ENCODE peak calls at places on chromosomes 12 and 14, in five cellular contexts. One of them, this sample, is unnamed.
A peak's percentile ranks its signal among the peaks of the same experiment; 100 is the strongest.

GRCh38 chr12:106682594-106683234 is 91.8 kb upstream of the RIC8B start:
- DNase-seq in transverse colon: no peak
- DNase-seq in AG04450: no peak
- DNase-seq in mesothelial cell of epicardium: no peak
- DNase-seq in DND-41: no peak
- DNase-seq in this sample: no peak

GRCh38 chr12:2963760-2964292 is 4.6 kb downstream of the TEAD4 start:
- DNase-seq in transverse colon: no peak
- DNase-seq in AG04450: no peak
- DNase-seq in mesothelial cell of epicardium: no peak
- DNase-seq in DND-41: no peak
- DNase-seq in this sample: no peak

GRCh38 chr12:110165540-110166159 is 41.5 kb downstream of the IFT81 start:
- DNase-seq in transverse colon: no peak
- DNase-seq in AG04450: no peak
- DNase-seq in mesothelial cell of epicardium: no peak
- DNase-seq in DND-41: no peak
- DNase-seq in this sample: no peak

GRCh38 chr12:63154560-63154959 is 3.6 kb upstream of the AVPR1A start:
- DNase-seq in transverse colon: no peak
- DNase-seq in AG04450: no peak
- DNase-seq in mesothelial cell of epicardium: no peak
- DNase-seq in DND-41: no peak
- DNase-seq in this sample: no peak

GRCh38 chr14:103896578-103896977 is 31.7 kb upstream of the TDRD9 start:
- DNase-seq in transverse colon: no peak
- DNase-seq in AG04450: no peak
- DNase-seq in mesothelial cell of epicardium: no peak
- DNase-seq in DND-41: no peak
- DNase-seq in this sample: no peak

GRCh38 chr14:75307700-75308379 is 29.2 kb downstream of the FOS start:
- DNase-seq in transverse colon: peak; percentile 92
- DNase-seq in AG04450: no peak
- DNase-seq in mesothelial cell of epicardium: peak; percentile 90
- DNase-seq in DND-41: peak; percentile 74
- DNase-seq in this sample: peak; percentile 82

GRCh38 chr12:55699471-55700055 is 8.1 kb downstream of the ITGA7 start:
- DNase-seq in transverse colon: peak; percentile 1
- DNase-seq in AG04450: no peak
- DNase-seq in mesothelial cell of epicardium: no peak
- DNase-seq in DND-41: no peak
- DNase-seq in this sample: no peak

GRCh38 chr12:4225571-4225970 is 48.0 kb upstream of the CCND2 start:
- DNase-seq in transverse colon: no peak
- DNase-seq in AG04450: no peak
- DNase-seq in mesothelial cell of epicardium: no peak
- DNase-seq in DND-41: no peak
- DNase-seq in this sample: no peak

GRCh38 chr14:101839236-101839635 is 77.7 kb downstream of the PPP2R5C start:
- DNase-seq in transverse colon: peak; percentile 39
- DNase-seq in AG04450: no peak
- DNase-seq in mesothelial cell of epicardium: no peak
- DNase-seq in DND-41: peak; percentile 66
- DNase-seq in this sample: peak; percentile 77

GRCh38 chr12:108576660-108577234 is 14.4 kb downstream of the ISCU start:
- DNase-seq in transverse colon: peak; percentile 5
- DNase-seq in AG04450: no peak
- DNase-seq in mesothelial cell of epicardium: no peak
- DNase-seq in DND-41: no peak
- DNase-seq in this sample: no peak

GRCh38 chr12:108578264-108578663 is 15.9 kb downstream of the ISCU start:
- DNase-seq in transverse colon: no peak
- DNase-seq in AG04450: no peak
- DNase-seq in mesothelial cell of epicardium: no peak
- DNase-seq in DND-41: no peak
- DNase-seq in this sample: no peak

GRCh38 chr12:108580531-108580930 is 17.4 kb downstream of the TMEM119 start:
- DNase-seq in transverse colon: no peak
- DNase-seq in AG04450: no peak
- DNase-seq in mesothelial cell of epicardium: no peak
- DNase-seq in DND-41: no peak
- DNase-seq in this sample: no peak

GRCh38 chr12:108577458-108577857 is 15.1 kb downstream of the ISCU start:
- DNase-seq in transverse colon: no peak
- DNase-seq in AG04450: no peak
- DNase-seq in mesothelial cell of epicardium: no peak
- DNase-seq in DND-41: no peak
- DNase-seq in this sample: no peak

GRCh38 chr12:108578813-108579212 is 16.4 kb downstream of the ISCU start:
- DNase-seq in transverse colon: no peak
- DNase-seq in AG04450: no peak
- DNase-seq in mesothelial cell of epicardium: no peak
- DNase-seq in DND-41: no peak
- DNase-seq in this sample: no peak
- TF ChIP-seq CTCF in transverse colon: no peak
- TF ChIP-seq CTCF in AG04450: no peak
- TF ChIP-seq CTCF in mesothelial cell of epicardium: no peak
- TF ChIP-seq CTCF in DND-41: no peak
- TF ChIP-seq CTCF in this sample: no peak

GRCh38 chr12:69473229-69473628 is 3.0 kb downstream of the FRS2 start:
- DNase-seq in transverse colon: no peak
- DNase-seq in AG04450: no peak
- DNase-seq in mesothelial cell of epicardium: no peak
- DNase-seq in DND-41: no peak
- DNase-seq in this sample: no peak

GRCh38 chr12:69469854-69470188 is 367 bp upstream of the FRS2 start:
- DNase-seq in transverse colon: no peak
- DNase-seq in AG04450: no peak
- DNase-seq in mesothelial cell of epicardium: no peak
- DNase-seq in DND-41: no peak
- DNase-seq in this sample: no peak

GRCh38 chr12:69471667-69472385 is 1.6 kb downstream of the FRS2 start:
- DNase-seq in transverse colon: no peak
- DNase-seq in AG04450: no peak
- DNase-seq in mesothelial cell of epicardium: no peak
- DNase-seq in DND-41: no peak
- DNase-seq in this sample: no peak

GRCh38 chr12:69468237-69469026 is 1.8 kb upstream of the FRS2 start:
- DNase-seq in transverse colon: no peak
- DNase-seq in AG04450: no peak
- DNase-seq in mesothelial cell of epicardium: no peak
- DNase-seq in DND-41: no peak
- DNase-seq in this sample: peak; percentile 11

DNA sequence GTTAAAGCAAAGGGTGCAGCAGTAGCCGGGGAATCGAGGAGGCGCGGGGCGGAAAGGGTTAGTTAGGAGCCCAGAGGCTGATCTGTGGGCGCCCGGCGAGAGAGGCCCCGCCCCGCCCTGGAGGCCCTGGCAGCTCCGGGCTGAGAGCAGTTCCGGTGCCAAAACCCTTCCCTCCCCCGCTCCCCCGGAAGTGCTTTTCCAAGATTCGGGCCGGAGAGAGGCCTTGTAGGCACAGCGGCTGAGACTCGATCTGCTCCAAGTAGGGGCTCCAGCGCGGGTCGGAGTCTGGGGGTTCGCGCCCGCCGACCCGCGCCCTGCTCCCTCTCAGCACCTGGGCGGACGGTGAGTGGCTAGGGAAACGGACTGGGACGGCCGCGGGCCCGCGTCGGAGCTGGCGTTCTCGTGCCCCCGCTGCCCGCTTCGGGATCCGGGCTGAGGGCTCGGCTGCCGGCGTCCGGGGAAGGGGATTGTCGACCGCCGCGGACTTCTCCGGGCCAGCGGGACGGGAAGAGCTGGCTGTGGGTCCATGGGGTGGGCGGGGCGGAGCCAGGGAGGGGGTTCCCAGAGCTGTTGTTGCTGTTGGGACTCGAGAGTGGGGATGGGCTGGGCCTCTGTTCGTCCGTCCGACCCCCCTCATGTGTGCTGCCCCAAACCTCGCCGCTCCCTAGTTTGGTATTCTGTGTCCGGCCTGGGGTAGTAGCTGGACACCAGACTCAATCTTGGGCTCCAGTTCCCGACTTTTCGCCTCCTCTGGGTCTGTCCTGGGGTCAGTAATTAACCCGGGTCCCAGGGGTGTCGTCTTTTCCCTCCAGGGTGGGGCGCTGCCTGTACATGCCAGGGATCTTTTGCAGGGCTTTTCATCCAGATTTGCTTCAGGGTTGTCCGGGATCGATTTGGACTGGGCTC is at the start of gene FRS2:
- DNase-seq in transverse colon: peak; percentile 93
- DNase-seq in AG04450: peak; percentile 71
- DNase-seq in mesothelial cell of epicardium: peak; percentile 90
- DNase-seq in DND-41: peak; percentile 93
- DNase-seq in this sample: peak; percentile 93
- TF ChIP-seq CTCF in transverse colon: peak; percentile 17
- TF ChIP-seq CTCF in AG04450: peak; percentile 48
- TF ChIP-seq CTCF in mesothelial cell of epicardium: no peak
- TF ChIP-seq CTCF in DND-41: peak; percentile 55
- TF ChIP-seq CTCF in this sample: no peak

GRCh38 chr14:87934185-87934584 is 58.8 kb downstream of the GALC start:
- DNase-seq in transverse colon: no peak
- DNase-seq in AG04450: no peak
- DNase-seq in mesothelial cell of epicardium: no peak
- DNase-seq in DND-41: no peak
- DNase-seq in this sample: no peak
- TF ChIP-seq CTCF in transverse colon: no peak
- TF ChIP-seq CTCF in AG04450: no peak
- TF ChIP-seq CTCF in mesothelial cell of epicardium: no peak
- TF ChIP-seq CTCF in DND-41: no peak
- TF ChIP-seq CTCF in this sample: no peak

DNA sequence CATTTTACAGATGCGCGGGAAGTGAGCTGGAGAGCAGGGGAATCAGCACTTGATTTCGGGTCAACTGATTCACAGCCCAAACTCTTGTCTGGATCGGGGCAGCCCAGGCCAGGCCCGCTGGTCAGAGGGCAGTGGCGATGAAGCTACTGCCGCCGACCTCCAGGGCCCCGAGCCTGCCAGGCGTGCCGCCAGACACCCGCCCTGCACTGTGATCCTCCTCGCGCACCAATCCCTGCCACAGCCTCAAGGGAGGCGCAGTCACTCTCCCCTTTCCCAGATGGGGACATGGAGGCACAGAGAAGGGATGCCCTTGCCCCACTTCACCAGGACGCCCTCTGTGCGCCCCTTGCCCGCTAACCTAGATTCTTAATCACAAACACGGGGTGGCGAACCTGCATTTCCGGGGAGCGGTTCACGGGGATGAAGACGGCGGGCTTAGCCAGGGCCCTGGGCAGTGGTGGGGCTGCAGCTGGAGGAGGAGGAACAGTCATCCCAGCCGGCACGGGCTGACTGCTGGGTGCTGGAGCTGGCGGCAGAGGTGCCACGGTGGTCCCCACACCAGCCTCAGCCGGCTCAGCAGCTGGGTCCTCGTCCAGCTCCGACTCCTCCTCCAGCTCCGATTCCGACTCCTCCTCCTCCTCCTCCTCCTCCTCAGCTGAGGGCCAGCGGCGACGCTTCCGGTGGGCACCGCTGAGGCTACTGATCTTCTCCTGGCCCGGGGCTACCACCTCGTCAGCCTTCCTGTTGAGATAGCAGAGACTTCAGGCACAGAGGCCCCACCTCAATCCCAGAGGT is 8.6 kb downstream of the DHX37 start:
- DNase-seq in transverse colon: no peak
- DNase-seq in AG04450: no peak
- DNase-seq in mesothelial cell of epicardium: no peak
- DNase-seq in DND-41: no peak
- DNase-seq in this sample: no peak
- TF ChIP-seq CTCF in transverse colon: no peak
- TF ChIP-seq CTCF in AG04450: no peak
- TF ChIP-seq CTCF in mesothelial cell of epicardium: no peak
- TF ChIP-seq CTCF in DND-41: no peak
- TF ChIP-seq CTCF in this sample: no peak

DNA sequence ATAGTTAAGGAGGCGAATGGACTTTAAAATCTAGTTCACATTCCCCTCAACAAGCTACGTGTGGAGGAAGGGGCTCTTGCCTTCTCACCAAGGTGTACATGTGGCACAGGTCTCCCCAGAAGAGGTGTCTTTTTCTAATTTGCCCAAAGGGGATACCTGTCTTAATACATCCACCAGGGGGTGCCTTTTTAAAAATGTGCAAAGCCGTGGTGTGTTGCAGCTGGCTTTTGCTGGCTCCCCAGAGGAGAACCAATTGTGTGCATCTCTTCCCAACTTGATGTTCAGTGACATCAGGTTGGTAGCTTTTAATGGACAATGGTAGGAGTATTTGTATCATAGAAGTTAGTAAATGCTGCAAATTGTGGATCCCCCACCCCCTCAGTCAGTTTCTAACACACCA is 33.8 kb downstream of the CREBL2 start:
- DNase-seq in transverse colon: peak; percentile 22
- DNase-seq in AG04450: no peak
- DNase-seq in mesothelial cell of epicardium: no peak
- DNase-seq in DND-41: no peak
- DNase-seq in this sample: peak; percentile 45
- TF ChIP-seq CTCF in transverse colon: peak; percentile 43
- TF ChIP-seq CTCF in AG04450: peak; percentile 60
- TF ChIP-seq CTCF in mesothelial cell of epicardium: peak; percentile 33
- TF ChIP-seq CTCF in DND-41: peak; percentile 42
- TF ChIP-seq CTCF in this sample: peak; percentile 80